ENCODE peak calls at places on chromosomes 2 and 18, in five cellular contexts. I, M, A, E and K are unnamed samples.

GRCh38 chr2:11099122-11100065 is 55.9 kb upstream of the SLC66A3 start:
- DNase-seq in M (no peak), A (no peak), E (no peak), I (no peak), K (no peak)

GRCh38 chr18:76932026-76932819 is 109.9 kb downstream of the ZNF236 start:
- DNase-seq in A (peak), I (no peak), M (no peak), E (no peak), K (no peak)

GRCh38 chr18:59249186-59249774 is 24.0 kb downstream of the RAX start:
- DNase-seq in I (no peak), E (peak), A (peak), M (peak), K (peak)

GRCh38 chr2:136423516-136423996 is 305.6 kb upstream of the CXCR4 start:
- DNase-seq in M (peak), A (peak), I (no peak), E (peak), K (peak)

GRCh38 chr18:77222464-77222863 is 27.2 kb upstream of the GALR1 start:
- DNase-seq in A (no peak), I (no peak), M (no peak), E (no peak), K (no peak)

GRCh38 chr2:108570416-108570815 is 36.1 kb downstream of the LIMS1 start:
- DNase-seq in M (no peak), I (no peak), A (peak), E (no peak), K (no peak)

GRCh38 chr2:148660999-148661398 is 16.4 kb downstream of the EPC2 start:
- DNase-seq in M (no peak), A (peak), I (no peak), E (no peak), K (no peak)

GRCh38 chr2:25685741-25686140 is 12.4 kb upstream of the DTNB start:
- DNase-seq in I (no peak), A (no peak), E (no peak), M (no peak), K (no peak)

GRCh38 chr2:233413529-233414272 is 59.4 kb downstream of the DGKD start:
- DNase-seq in E (peak), M (no peak), A (peak), I (no peak), K (peak)

GRCh38 chr2:85753525-85754312 is at the start of gene ATOH8:
- DNase-seq in A (peak), E (no peak), I (no peak), M (peak), K (peak)

GRCh38 chr18:52160652-52161051 is 179.3 kb upstream of the DCC start:
- DNase-seq in M (no peak), E (no peak), A (no peak), I (no peak), K (no peak)

GRCh38 chr2:27973592-27973991 is 83.1 kb downstream of the BABAM2 start:
- DNase-seq in I (no peak), M (no peak), E (no peak), A (peak), K (no peak)

DNA sequence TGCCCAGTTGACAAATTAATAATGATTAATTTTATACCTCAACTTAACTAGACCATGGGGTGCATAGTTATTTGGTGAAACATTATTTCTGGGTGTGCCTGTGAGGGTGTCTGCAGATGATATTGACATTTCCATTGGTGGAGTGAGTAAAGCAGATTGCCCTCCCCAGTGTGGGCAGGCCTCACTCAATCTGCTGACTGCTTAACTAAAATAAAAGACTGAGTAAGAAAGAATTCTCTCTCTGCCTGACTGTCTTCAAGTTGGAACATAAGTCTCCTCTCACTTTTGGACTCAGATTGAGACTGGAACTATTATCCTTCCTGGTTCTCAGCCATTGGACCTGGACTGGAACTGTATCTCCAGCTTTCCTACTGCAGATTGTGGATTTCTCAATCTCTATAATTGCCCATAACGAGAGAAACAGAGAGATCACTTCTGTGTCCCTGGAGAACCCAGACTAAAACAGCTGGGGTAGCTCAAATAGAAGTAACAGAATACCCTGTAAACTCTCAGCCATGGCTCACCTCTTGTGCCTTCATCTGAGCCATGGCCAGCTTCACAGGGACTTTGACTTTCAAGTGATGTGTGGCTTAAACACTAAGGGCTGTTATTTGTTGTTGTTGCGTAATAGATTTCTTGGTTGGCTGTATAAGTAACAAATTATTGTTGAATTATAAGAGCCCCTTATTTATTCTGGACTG is 575.3 kb upstream of the RAB6C start:
- DNase-seq in M (no peak), I (no peak), E (no peak), A (no peak), K (no peak)
- TF ChIP-seq USF2 in M (no peak), I (no peak), E (no peak), A (no peak), K (no peak)

GRCh38 chr2:239257511-239257937 is 143.3 kb downstream of the HDAC4 start:
- DNase-seq in E (no peak), M (no peak), A (peak), I (no peak), K (no peak)
- TF ChIP-seq USF2 in E (no peak), M (no peak), A (no peak), I (no peak), K (no peak)

GRCh38 chr2:122519366-122519765 is 763.9 kb downstream of the TSN start:
- DNase-seq in A (no peak), E (no peak), M (no peak), I (no peak), K (no peak)
- TF ChIP-seq USF2 in A (no peak), E (no peak), M (no peak), I (no peak), K (no peak)

DNA sequence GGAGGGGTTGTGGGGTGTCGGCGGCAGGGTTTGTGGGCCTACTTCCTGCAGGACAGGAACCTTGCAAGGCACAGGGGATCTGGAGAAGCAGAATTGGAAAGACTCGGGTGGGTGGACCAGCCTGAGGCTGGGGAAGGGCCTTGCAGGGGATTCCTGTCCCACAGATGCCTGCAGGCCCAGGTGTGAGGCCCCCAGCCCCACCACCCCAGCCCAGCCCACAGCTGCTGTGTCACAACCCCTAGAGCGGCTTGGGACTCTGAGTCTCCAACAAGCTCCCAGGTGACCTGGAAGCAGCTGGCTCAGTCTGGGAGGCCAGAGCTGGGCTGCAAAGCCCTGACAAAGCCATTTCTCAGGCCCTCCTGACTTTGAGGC is 93.1 kb downstream of the ZFP36L2 start:
- DNase-seq in I (no peak), E (no peak), A (no peak), M (no peak), K (peak)
- TF ChIP-seq USF2 in I (no peak), E (no peak), A (no peak), M (no peak), K (no peak)

GRCh38 chr18:7000484-7001096 is 117.0 kb downstream of the LAMA1 start:
- DNase-seq in I (no peak), A (peak), M (no peak), E (no peak), K (peak)
- TF ChIP-seq USF2 in I (no peak), A (no peak), M (no peak), E (no peak), K (no peak)